ENCODE peak calls at places on chromosomes 5 and 9, in five cellular contexts. One of them, this sample, is unnamed.

GRCh38 chr9:22210262-22210661 is 201.2 kb upstream of the CDKN2B start:
- DNase-seq in mesenchymal stem cell: peak
- DNase-seq in H9: no peak
- DNase-seq in H1: no peak
- DNase-seq in IMR-90: no peak
- DNase-seq in this sample: no peak

GRCh38 chr5:11390369-11390768 is 513.9 kb downstream of the CTNND2 start:
- DNase-seq in H9: no peak
- DNase-seq in mesenchymal stem cell: no peak
- DNase-seq in H1: no peak
- DNase-seq in IMR-90: no peak
- DNase-seq in this sample: no peak

GRCh38 chr5:96565843-96566242 is 96.3 kb upstream of the CAST start:
- DNase-seq in mesenchymal stem cell: peak
- DNase-seq in H9: no peak
- DNase-seq in H1: no peak
- DNase-seq in IMR-90: peak
- DNase-seq in this sample: no peak

GRCh38 chr9:132546148-132547051 is 36.0 kb upstream of the BARHL1 start:
- DNase-seq in IMR-90: no peak
- DNase-seq in H9: peak
- DNase-seq in H1: peak
- DNase-seq in mesenchymal stem cell: peak
- DNase-seq in this sample: peak

GRCh38 chr5:107696071-107696470 is 25.3 kb upstream of the EFNA5 start:
- DNase-seq in IMR-90: no peak
- DNase-seq in mesenchymal stem cell: no peak
- DNase-seq in H1: no peak
- DNase-seq in H9: peak
- DNase-seq in this sample: peak

GRCh38 chr5:9063615-9064245 is 482.1 kb downstream of the SEMA5A start:
- DNase-seq in mesenchymal stem cell: no peak
- DNase-seq in H1: no peak
- DNase-seq in IMR-90: peak
- DNase-seq in H9: no peak
- DNase-seq in this sample: no peak

GRCh38 chr5:83227611-83228010 is 150.3 kb downstream of the XRCC4 start:
- DNase-seq in H9: no peak
- DNase-seq in IMR-90: peak
- DNase-seq in mesenchymal stem cell: no peak
- DNase-seq in H1: no peak
- DNase-seq in this sample: no peak

GRCh38 chr5:112626079-112626478 is 111.6 kb upstream of the APC start:
- DNase-seq in H1: no peak
- DNase-seq in H9: no peak
- DNase-seq in IMR-90: no peak
- DNase-seq in mesenchymal stem cell: no peak
- DNase-seq in this sample: no peak

GRCh38 chr5:14211818-14212799 is 69.0 kb downstream of the TRIO start:
- DNase-seq in mesenchymal stem cell: no peak
- DNase-seq in IMR-90: no peak
- DNase-seq in H1: no peak
- DNase-seq in H9: no peak
- DNase-seq in this sample: no peak

GRCh38 chr5:74576941-74577456 is 63.5 kb downstream of the ENC1 start:
- DNase-seq in H9: no peak
- DNase-seq in mesenchymal stem cell: peak
- DNase-seq in IMR-90: peak
- DNase-seq in H1: no peak
- DNase-seq in this sample: no peak

GRCh38 chr5:150468206-150468605 is 18.7 kb upstream of the RPS14 start:
- DNase-seq in IMR-90: no peak
- DNase-seq in mesenchymal stem cell: no peak
- DNase-seq in H9: no peak
- DNase-seq in H1: no peak
- DNase-seq in this sample: no peak
- H3K14ac ChIP-seq in IMR-90: peak
- H3K14ac ChIP-seq in mesenchymal stem cell: peak
- H3K14ac ChIP-seq in H9: no peak
- H3K14ac ChIP-seq in H1: no peak
- H3K14ac ChIP-seq in this sample: no peak

DNA sequence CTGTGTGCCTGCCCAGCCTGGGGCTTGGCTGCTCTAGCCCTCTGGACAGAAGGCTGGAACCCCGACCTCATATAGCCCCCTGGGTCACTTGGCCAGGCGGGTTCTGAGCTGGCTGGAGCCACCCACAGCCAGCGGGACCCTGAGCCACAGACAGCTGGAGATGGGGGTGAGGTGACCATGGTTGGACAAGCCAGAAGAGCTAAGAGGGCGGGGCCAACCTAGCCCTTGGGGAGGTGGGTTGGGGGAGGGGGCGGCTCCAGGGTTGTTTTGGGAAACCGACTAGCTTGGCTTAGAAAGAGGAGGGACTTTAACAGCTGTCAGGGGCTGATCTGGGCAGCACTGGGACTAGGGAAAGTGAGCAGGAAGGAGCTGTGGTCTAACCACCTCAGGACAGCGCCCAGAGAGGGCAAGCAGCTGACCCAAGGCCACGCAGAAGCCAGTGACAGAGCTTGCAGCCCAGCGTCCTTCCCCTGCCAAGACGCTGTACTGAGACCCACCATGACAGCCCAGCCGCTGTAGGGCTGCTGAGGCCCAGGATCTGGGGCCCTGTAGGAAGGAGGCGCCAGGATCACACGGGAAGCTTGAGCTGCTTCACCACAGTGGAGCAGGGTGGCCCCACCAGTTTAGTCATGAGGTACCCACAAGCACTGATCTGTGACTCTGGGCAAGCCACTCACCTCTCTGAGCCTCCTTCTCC is 2.2 kb downstream of the AIF1L start:
- DNase-seq in H1: no peak
- DNase-seq in H9: no peak
- DNase-seq in IMR-90: no peak
- DNase-seq in mesenchymal stem cell: no peak
- DNase-seq in this sample: no peak
- H3K14ac ChIP-seq in H1: no peak
- H3K14ac ChIP-seq in H9: no peak
- H3K14ac ChIP-seq in IMR-90: no peak
- H3K14ac ChIP-seq in mesenchymal stem cell: no peak
- H3K14ac ChIP-seq in this sample: no peak

DNA sequence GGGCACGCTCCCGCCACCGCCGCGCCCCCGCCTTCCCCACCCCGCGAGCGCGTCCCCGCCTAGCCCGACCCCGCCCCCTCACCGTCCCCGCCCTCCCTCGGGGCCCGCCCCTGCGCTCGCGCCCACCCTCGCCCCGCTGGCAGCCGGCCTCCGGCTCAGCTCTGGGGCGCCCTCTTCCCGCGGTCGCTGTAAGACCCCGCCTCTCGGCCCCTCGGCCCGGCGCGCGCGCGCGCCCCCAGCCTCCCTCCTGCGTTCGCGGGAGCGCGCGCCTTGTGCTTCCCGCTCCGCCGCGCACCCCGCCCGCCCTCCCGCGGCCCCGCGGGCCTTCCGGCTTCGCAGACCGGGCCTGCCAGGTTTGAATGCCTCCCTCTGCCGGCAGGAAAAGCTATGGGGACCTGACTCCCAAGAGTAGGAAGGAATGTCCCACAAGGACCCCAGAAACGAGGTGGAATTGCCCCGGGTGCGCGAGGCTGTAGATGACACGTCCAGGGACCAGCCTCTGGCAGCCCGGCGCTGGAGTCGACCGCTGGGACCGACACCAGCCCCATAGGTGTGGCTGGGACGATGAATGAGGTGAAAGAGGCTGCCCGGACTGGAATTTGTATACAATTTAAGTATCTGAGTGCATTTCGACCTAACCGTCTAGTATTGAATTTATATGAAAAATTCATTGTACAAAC is 360 bp upstream of the PTBP3 start:
- DNase-seq in H9: peak
- DNase-seq in H1: peak
- DNase-seq in IMR-90: peak
- DNase-seq in mesenchymal stem cell: peak
- DNase-seq in this sample: peak
- H3K14ac ChIP-seq in H9: peak
- H3K14ac ChIP-seq in H1: no peak
- H3K14ac ChIP-seq in IMR-90: peak
- H3K14ac ChIP-seq in mesenchymal stem cell: no peak
- H3K14ac ChIP-seq in this sample: no peak

GRCh38 chr5:160271396-160271795 is 41.0 kb downstream of the CCNJL start:
- DNase-seq in IMR-90: no peak
- DNase-seq in H9: peak
- DNase-seq in mesenchymal stem cell: peak
- DNase-seq in H1: no peak
- DNase-seq in this sample: no peak

GRCh38 chr5:160274483-160274931 is 37.9 kb downstream of the CCNJL start:
- DNase-seq in mesenchymal stem cell: no peak
- DNase-seq in IMR-90: no peak
- DNase-seq in H1: no peak
- DNase-seq in H9: no peak
- DNase-seq in this sample: no peak

GRCh38 chr5:160270704-160271103 is 41.4 kb downstream of the FABP6 start:
- DNase-seq in mesenchymal stem cell: no peak
- DNase-seq in H1: no peak
- DNase-seq in H9: no peak
- DNase-seq in IMR-90: no peak
- DNase-seq in this sample: no peak

GRCh38 chr5:160272889-160273288 is 39.5 kb downstream of the CCNJL start:
- DNase-seq in IMR-90: no peak
- DNase-seq in H1: no peak
- DNase-seq in mesenchymal stem cell: no peak
- DNase-seq in H9: no peak
- DNase-seq in this sample: no peak

GRCh38 chr5:160272041-160272663 is 40.2 kb downstream of the CCNJL start:
- DNase-seq in IMR-90: no peak
- DNase-seq in H1: no peak
- DNase-seq in mesenchymal stem cell: no peak
- DNase-seq in H9: no peak
- DNase-seq in this sample: no peak
- H3K14ac ChIP-seq in IMR-90: no peak
- H3K14ac ChIP-seq in H1: no peak
- H3K14ac ChIP-seq in mesenchymal stem cell: no peak
- H3K14ac ChIP-seq in H9: no peak
- H3K14ac ChIP-seq in this sample: peak

GRCh38 chr9:71909887-71910601 is 949 bp downstream of the ABHD17B start:
- DNase-seq in H9: peak
- DNase-seq in mesenchymal stem cell: peak
- DNase-seq in IMR-90: peak
- DNase-seq in H1: no peak
- DNase-seq in this sample: peak

GRCh38 chr9:71910602-71911060 is 362 bp downstream of the ABHD17B start:
- DNase-seq in H1: peak
- DNase-seq in IMR-90: no peak
- DNase-seq in H9: no peak
- DNase-seq in mesenchymal stem cell: no peak
- DNase-seq in this sample: no peak

GRCh38 chr9:71911908-71912325 is 478 bp downstream of the C9orf85 start:
- DNase-seq in IMR-90: peak
- DNase-seq in mesenchymal stem cell: no peak
- DNase-seq in H9: no peak
- DNase-seq in H1: no peak
- DNase-seq in this sample: no peak

GRCh38 chr9:71916834-71917534 is 5.5 kb downstream of the C9orf85 start:
- DNase-seq in H1: no peak
- DNase-seq in IMR-90: no peak
- DNase-seq in mesenchymal stem cell: no peak
- DNase-seq in H9: no peak
- DNase-seq in this sample: no peak

DNA sequence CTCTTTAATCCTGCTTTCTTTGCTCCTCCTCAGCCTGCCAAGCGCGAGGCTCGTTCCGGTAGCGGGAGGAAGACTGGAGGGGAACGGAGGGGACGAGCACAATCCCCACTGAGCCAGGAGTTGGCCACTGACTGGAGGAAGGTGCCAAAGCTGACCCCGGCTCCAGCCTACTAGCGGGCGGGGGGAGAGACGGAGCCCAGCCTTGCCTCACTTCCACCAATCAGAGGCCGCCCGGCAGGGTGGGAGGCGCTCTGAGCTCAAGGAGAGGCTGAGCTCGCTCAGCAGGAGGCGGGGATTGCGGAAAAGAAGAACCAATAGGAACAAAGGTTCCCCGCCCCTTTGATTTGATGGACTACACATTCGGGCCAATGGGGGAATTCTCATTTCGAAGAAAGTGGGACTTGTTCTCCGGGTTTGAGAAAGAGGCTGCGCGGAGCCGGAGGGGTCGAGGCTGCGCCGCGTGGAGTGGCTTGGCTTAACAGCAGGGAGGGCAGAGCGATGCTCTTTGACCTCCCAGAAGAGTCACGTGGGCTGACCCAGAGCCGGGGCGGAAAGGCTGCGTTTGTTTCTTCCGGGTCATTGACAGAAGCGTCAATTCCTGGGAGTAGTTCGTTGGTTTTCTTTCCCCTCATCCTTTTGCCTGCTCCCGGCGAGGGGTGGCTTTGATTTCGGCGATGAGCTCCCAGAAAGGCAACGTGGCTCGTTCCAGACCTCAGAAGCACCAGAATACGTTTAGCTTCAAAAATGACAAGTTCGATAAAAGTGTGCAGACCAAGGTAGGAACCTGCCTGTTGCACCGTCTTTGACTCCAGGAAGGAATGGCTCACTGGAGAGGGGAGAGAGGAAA is at the start of the genes ABHD17B and C9orf85:
- DNase-seq in H9: peak
- DNase-seq in mesenchymal stem cell: peak
- DNase-seq in IMR-90: peak
- DNase-seq in H1: peak
- DNase-seq in this sample: peak
- H3K14ac ChIP-seq in H9: peak
- H3K14ac ChIP-seq in mesenchymal stem cell: peak
- H3K14ac ChIP-seq in IMR-90: peak
- H3K14ac ChIP-seq in H1: no peak
- H3K14ac ChIP-seq in this sample: no peak

DNA sequence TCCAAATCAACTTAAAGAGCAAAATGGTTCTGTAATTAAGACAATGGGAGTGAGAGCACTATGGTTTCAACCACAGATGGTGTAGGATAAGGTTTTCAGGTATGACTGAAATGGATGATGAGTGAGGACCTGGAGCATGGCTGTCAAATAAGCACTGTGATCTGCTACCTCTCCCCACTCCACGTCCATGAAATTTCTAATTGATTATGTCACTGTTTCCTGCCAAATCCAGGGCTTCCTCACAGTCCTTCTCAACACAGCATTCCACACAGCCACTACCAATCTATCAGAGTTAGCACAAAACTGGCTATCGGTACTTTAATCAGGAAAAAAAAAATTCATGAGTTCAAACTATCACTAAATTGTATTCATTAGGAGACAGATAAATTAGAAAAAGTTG is 420.4 kb upstream of the WWC1 start:
- DNase-seq in mesenchymal stem cell: no peak
- DNase-seq in H1: no peak
- DNase-seq in IMR-90: no peak
- DNase-seq in H9: no peak
- DNase-seq in this sample: no peak
- H3K14ac ChIP-seq in mesenchymal stem cell: no peak
- H3K14ac ChIP-seq in H1: no peak
- H3K14ac ChIP-seq in IMR-90: no peak
- H3K14ac ChIP-seq in H9: no peak
- H3K14ac ChIP-seq in this sample: no peak

DNA sequence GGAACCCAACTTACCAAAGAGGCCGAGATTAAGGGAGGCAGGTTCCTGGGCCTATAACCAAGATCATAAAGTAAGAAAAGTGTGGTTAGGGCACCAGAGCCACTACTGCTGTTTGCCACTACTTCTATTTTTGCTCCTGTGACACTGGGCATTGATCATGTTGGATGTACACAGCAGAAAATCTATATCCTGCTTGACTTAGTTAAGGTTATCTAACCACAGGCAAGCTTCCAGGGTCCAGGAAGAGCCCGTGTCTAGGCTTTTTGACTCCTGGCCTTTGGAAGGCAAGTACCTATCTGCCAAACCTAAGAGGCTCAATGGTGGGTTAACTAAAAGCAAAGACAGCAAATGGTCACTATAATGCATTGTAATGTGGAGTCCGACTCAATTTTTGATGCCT is 497.5 kb upstream of the DMAC1 start:
- DNase-seq in H9: no peak
- DNase-seq in mesenchymal stem cell: no peak
- DNase-seq in H1: no peak
- DNase-seq in IMR-90: no peak
- DNase-seq in this sample: no peak
- H3K14ac ChIP-seq in H9: no peak
- H3K14ac ChIP-seq in mesenchymal stem cell: no peak
- H3K14ac ChIP-seq in H1: no peak
- H3K14ac ChIP-seq in IMR-90: no peak
- H3K14ac ChIP-seq in this sample: no peak

This sample was measured in neuronal stem cell.